ENCODE peak calls at places on chromosomes 11 and 22, in six cellular contexts. One of them, this sample, is unnamed.

GRCh38 chr22:28441720-28442263 is 237.8 kb downstream of the TTC28 start:
- DNase-seq in IMR-90: no peak
- DNase-seq in OCI-LY7: no peak
- DNase-seq in endothelial cell of umbilical vein: peak; percentile 9
- DNase-seq in MM.1S: no peak
- DNase-seq in PC-3: no peak
- DNase-seq in this sample: no peak

GRCh38 chr11:74204692-74205091 is 33.6 kb downstream of the PPME1 start:
- DNase-seq in IMR-90: no peak
- DNase-seq in OCI-LY7: no peak
- DNase-seq in endothelial cell of umbilical vein: no peak
- DNase-seq in MM.1S: no peak
- DNase-seq in PC-3: no peak
- DNase-seq in this sample: no peak

GRCh38 chr11:20131744-20132666 is 28.3 kb downstream of the DBX1 start:
- DNase-seq in IMR-90: peak; percentile 55
- DNase-seq in OCI-LY7: peak; percentile 17
- DNase-seq in endothelial cell of umbilical vein: peak; percentile 64
- DNase-seq in MM.1S: peak; percentile 45
- DNase-seq in PC-3: peak; percentile 72
- DNase-seq in this sample: peak; percentile 63

GRCh38 chr11:96869207-96869606 is 479.4 kb downstream of the JRKL start:
- DNase-seq in IMR-90: no peak
- DNase-seq in OCI-LY7: no peak
- DNase-seq in endothelial cell of umbilical vein: no peak
- DNase-seq in MM.1S: no peak
- DNase-seq in PC-3: peak; percentile 9
- DNase-seq in this sample: peak; percentile 66

GRCh38 chr11:15716550-15716949 is 601.8 kb downstream of the INSC start:
- DNase-seq in IMR-90: peak; percentile 89
- DNase-seq in OCI-LY7: no peak
- DNase-seq in endothelial cell of umbilical vein: no peak
- DNase-seq in MM.1S: no peak
- DNase-seq in PC-3: peak; percentile 3
- DNase-seq in this sample: peak; percentile 39

GRCh38 chr11:115930886-115931537 is 426.8 kb upstream of the CADM1 start:
- DNase-seq in IMR-90: no peak
- DNase-seq in OCI-LY7: peak; percentile 81
- DNase-seq in endothelial cell of umbilical vein: no peak
- DNase-seq in MM.1S: peak; percentile 81
- DNase-seq in PC-3: no peak
- DNase-seq in this sample: no peak

GRCh38 chr11:68946416-68947090 is 34.2 kb downstream of the MRGPRD start:
- DNase-seq in IMR-90: peak; percentile 89
- DNase-seq in OCI-LY7: no peak
- DNase-seq in endothelial cell of umbilical vein: peak; percentile 53
- DNase-seq in MM.1S: no peak
- DNase-seq in PC-3: peak; percentile 12
- DNase-seq in this sample: peak; percentile 92

GRCh38 chr22:42368379-42369249 is 63.6 kb downstream of the NFAM1 start:
- DNase-seq in IMR-90: no peak
- DNase-seq in OCI-LY7: no peak
- DNase-seq in endothelial cell of umbilical vein: no peak
- DNase-seq in MM.1S: no peak
- DNase-seq in PC-3: no peak
- DNase-seq in this sample: no peak

GRCh38 chr11:120390585-120390922 is 54.3 kb downstream of the ARHGEF12 start:
- DNase-seq in IMR-90: no peak
- DNase-seq in OCI-LY7: no peak
- DNase-seq in endothelial cell of umbilical vein: peak; percentile 22
- DNase-seq in MM.1S: no peak
- DNase-seq in PC-3: no peak
- DNase-seq in this sample: no peak

GRCh38 chr11:28528217-28528616 is 420.0 kb downstream of the METTL15 start:
- DNase-seq in IMR-90: no peak
- DNase-seq in OCI-LY7: no peak
- DNase-seq in endothelial cell of umbilical vein: no peak
- DNase-seq in MM.1S: no peak
- DNase-seq in PC-3: no peak
- DNase-seq in this sample: no peak

GRCh38 chr11:72497731-72498130 is 63.4 kb upstream of the CLPB start:
- DNase-seq in IMR-90: no peak
- DNase-seq in OCI-LY7: no peak
- DNase-seq in endothelial cell of umbilical vein: no peak
- DNase-seq in MM.1S: no peak
- DNase-seq in PC-3: no peak
- DNase-seq in this sample: no peak

GRCh38 chr11:57097149-57097548 is 84.6 kb upstream of the LRRC55 start:
- DNase-seq in IMR-90: no peak
- DNase-seq in OCI-LY7: no peak
- DNase-seq in endothelial cell of umbilical vein: no peak
- DNase-seq in MM.1S: no peak
- DNase-seq in PC-3: no peak
- DNase-seq in this sample: no peak

GRCh38 chr11:102328748-102329147 is 11.5 kb downstream of the BIRC3 start:
- DNase-seq in IMR-90: no peak
- DNase-seq in OCI-LY7: no peak
- DNase-seq in endothelial cell of umbilical vein: no peak
- DNase-seq in MM.1S: no peak
- DNase-seq in PC-3: no peak
- DNase-seq in this sample: no peak

GRCh38 chr11:43802509-43802908 is 78.1 kb upstream of the ALKBH3 start:
- DNase-seq in IMR-90: peak; percentile 16
- DNase-seq in OCI-LY7: peak; percentile 16
- DNase-seq in endothelial cell of umbilical vein: peak; percentile 12
- DNase-seq in MM.1S: peak; percentile 22
- DNase-seq in PC-3: peak; percentile 20
- DNase-seq in this sample: peak; percentile 30

GRCh38 chr22:25125693-25126357 is 73.8 kb upstream of the CRYBB3 start:
- DNase-seq in IMR-90: no peak
- DNase-seq in OCI-LY7: no peak
- DNase-seq in endothelial cell of umbilical vein: no peak
- DNase-seq in MM.1S: no peak
- DNase-seq in PC-3: no peak
- DNase-seq in this sample: no peak

GRCh38 chr11:83292709-83293435 is 6.7 kb upstream of the CCDC90B start:
- DNase-seq in IMR-90: peak; percentile 73
- DNase-seq in OCI-LY7: peak; percentile 75
- DNase-seq in endothelial cell of umbilical vein: peak; percentile 46
- DNase-seq in MM.1S: peak; percentile 72
- DNase-seq in PC-3: peak; percentile 84
- DNase-seq in this sample: peak; percentile 76

GRCh38 chr11:111602865-111603632 is 800 bp downstream of the SIK2 start:
- DNase-seq in IMR-90: peak; percentile 43
- DNase-seq in OCI-LY7: peak; percentile 64
- DNase-seq in endothelial cell of umbilical vein: no peak
- DNase-seq in MM.1S: peak; percentile 22
- DNase-seq in PC-3: peak; percentile 40
- DNase-seq in this sample: peak; percentile 63

GRCh38 chr22:48743601-48744282 is 1083.9 kb downstream of the BRD1 start:
- DNase-seq in IMR-90: no peak
- DNase-seq in OCI-LY7: no peak
- DNase-seq in endothelial cell of umbilical vein: no peak
- DNase-seq in MM.1S: no peak
- DNase-seq in PC-3: no peak
- DNase-seq in this sample: no peak

GRCh38 chr11:854601-855342 is 12.1 kb downstream of the TSPAN4 start:
- DNase-seq in IMR-90: no peak
- DNase-seq in OCI-LY7: no peak
- DNase-seq in endothelial cell of umbilical vein: no peak
- DNase-seq in MM.1S: no peak
- DNase-seq in PC-3: no peak
- DNase-seq in this sample: no peak

GRCh38 chr11:853682-854448 is 11.2 kb downstream of the TSPAN4 start:
- DNase-seq in IMR-90: no peak
- DNase-seq in OCI-LY7: no peak
- DNase-seq in endothelial cell of umbilical vein: no peak
- DNase-seq in MM.1S: no peak
- DNase-seq in PC-3: no peak
- DNase-seq in this sample: no peak

GRCh38 chr11:850777-851762 is 8.4 kb downstream of the TSPAN4 start:
- DNase-seq in IMR-90: no peak
- DNase-seq in OCI-LY7: peak; percentile 36
- DNase-seq in endothelial cell of umbilical vein: no peak
- DNase-seq in MM.1S: no peak
- DNase-seq in PC-3: no peak
- DNase-seq in this sample: no peak

GRCh38 chr11:855343-855674 is 12.7 kb downstream of the TSPAN4 start:
- DNase-seq in IMR-90: no peak
- DNase-seq in OCI-LY7: no peak
- DNase-seq in endothelial cell of umbilical vein: no peak
- DNase-seq in MM.1S: no peak
- DNase-seq in PC-3: no peak
- DNase-seq in this sample: no peak

GRCh38 chr11:852762-853161 is 10.1 kb downstream of the TSPAN4 start:
- DNase-seq in IMR-90: no peak
- DNase-seq in OCI-LY7: no peak
- DNase-seq in endothelial cell of umbilical vein: no peak
- DNase-seq in MM.1S: no peak
- DNase-seq in PC-3: no peak
- DNase-seq in this sample: no peak
- H3K4me1 ChIP-seq in IMR-90: peaks cover 18% of the 10 kb centered on the region
- H3K4me1 ChIP-seq in OCI-LY7: peaks cover 19% of the 10 kb centered on the region
- H3K4me1 ChIP-seq in endothelial cell of umbilical vein: peaks cover 5% of the 10 kb centered on the region
- H3K4me1 ChIP-seq in MM.1S: peaks cover 4% of the 10 kb centered on the region
- H3K4me1 ChIP-seq in PC-3: no peaks in the 10 kb centered on the region
- H3K4me1 ChIP-seq in this sample: peaks cover 15% of the 10 kb centered on the region

DNA sequence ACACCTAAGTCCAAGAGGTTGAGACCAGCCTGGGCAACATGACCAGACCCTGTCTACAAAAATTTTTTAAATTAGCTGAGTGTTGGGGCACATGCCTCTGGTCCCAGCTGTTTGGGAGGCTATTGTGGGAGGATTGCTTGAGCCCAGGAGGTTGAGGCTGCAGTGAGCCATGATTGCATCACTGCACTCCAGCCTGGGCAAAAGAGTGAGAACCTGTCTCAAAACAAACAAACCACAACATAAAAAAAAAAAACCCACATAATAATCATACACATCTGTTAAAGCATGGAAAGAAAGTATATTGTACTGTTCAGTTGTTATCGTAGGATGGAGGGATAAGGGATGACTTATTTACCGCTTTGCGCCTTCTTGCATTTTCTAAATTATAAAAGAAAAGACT is 35.9 kb upstream of the GRK2 start:
- DNase-seq in IMR-90: no peak
- DNase-seq in OCI-LY7: no peak
- DNase-seq in endothelial cell of umbilical vein: no peak
- DNase-seq in MM.1S: no peak
- DNase-seq in PC-3: peak; percentile 54
- DNase-seq in this sample: no peak
- H3K4me2 ChIP-seq in IMR-90: no peak overlapping the region
- H3K4me2 ChIP-seq in OCI-LY7: no peak overlapping the region
- H3K4me2 ChIP-seq in endothelial cell of umbilical vein: no peak overlapping the region
- H3K4me2 ChIP-seq in MM.1S: no peak overlapping the region
- H3K4me2 ChIP-seq in PC-3: no peak overlapping the region
- H3K4me2 ChIP-seq in this sample: no peak overlapping the region

GRCh38 chr22:40001104-40001503 is 6.3 kb downstream of the FAM83F start:
- DNase-seq in IMR-90: no peak
- DNase-seq in OCI-LY7: no peak
- DNase-seq in endothelial cell of umbilical vein: no peak
- DNase-seq in MM.1S: no peak
- DNase-seq in PC-3: no peak
- DNase-seq in this sample: no peak

GRCh38 chr22:39997939-39998726 is 3.4 kb downstream of the FAM83F start:
- DNase-seq in IMR-90: peak; percentile 36
- DNase-seq in OCI-LY7: no peak
- DNase-seq in endothelial cell of umbilical vein: peak; percentile 48
- DNase-seq in MM.1S: no peak
- DNase-seq in PC-3: peak; percentile 61
- DNase-seq in this sample: peak; percentile 47

GRCh38 chr22:40000171-40000570 is 5.4 kb downstream of the FAM83F start:
- DNase-seq in IMR-90: no peak
- DNase-seq in OCI-LY7: no peak
- DNase-seq in endothelial cell of umbilical vein: no peak
- DNase-seq in MM.1S: no peak
- DNase-seq in PC-3: no peak
- DNase-seq in this sample: no peak

GRCh38 chr22:39997421-39997820 is 2.7 kb downstream of the FAM83F start:
- DNase-seq in IMR-90: no peak
- DNase-seq in OCI-LY7: no peak
- DNase-seq in endothelial cell of umbilical vein: no peak
- DNase-seq in MM.1S: no peak
- DNase-seq in PC-3: no peak
- DNase-seq in this sample: no peak

DNA sequence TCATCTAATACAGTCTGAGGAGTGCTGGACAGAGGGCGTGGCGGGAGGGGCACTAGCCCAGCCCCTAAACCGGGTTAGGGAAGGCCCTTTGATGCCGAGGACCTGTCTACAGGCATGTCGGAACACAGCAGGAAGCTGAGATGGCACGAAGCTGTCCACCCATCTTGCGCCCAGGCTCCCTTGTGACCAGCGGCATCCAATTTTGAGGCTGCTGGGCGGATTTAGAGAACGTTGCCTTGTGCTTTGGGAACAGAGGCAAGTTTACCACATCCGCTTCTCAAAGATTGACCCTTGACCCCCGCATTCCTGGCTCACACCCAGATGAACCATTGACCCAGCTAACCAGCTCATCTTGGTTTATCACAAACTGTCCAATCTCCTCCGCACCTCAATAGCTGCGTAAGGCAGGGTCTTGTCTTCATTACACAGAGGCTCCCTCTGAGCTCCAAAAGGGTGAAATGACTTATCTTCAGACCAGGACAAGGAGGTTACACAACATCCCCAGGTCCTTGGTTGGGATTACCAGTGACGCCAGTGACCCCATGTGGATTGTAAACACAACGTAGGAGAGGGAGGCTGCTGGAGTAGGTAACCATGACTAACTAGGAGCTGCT is 4.5 kb downstream of the FAM83F start:
- DNase-seq in IMR-90: peak; percentile 84
- DNase-seq in OCI-LY7: peak; percentile 20
- DNase-seq in endothelial cell of umbilical vein: no peak
- DNase-seq in MM.1S: no peak
- DNase-seq in PC-3: no peak
- DNase-seq in this sample: peak; percentile 50
- H3K4me1 ChIP-seq in IMR-90: peaks cover 4% of the 10 kb centered on the region
- H3K4me1 ChIP-seq in OCI-LY7: no peaks in the 10 kb centered on the region
- H3K4me1 ChIP-seq in endothelial cell of umbilical vein: no peaks in the 10 kb centered on the region
- H3K4me1 ChIP-seq in MM.1S: no peaks in the 10 kb centered on the region
- H3K4me1 ChIP-seq in PC-3: peaks cover 28% of the 10 kb centered on the region
- H3K4me1 ChIP-seq in this sample: no peaks in the 10 kb centered on the region

DNA sequence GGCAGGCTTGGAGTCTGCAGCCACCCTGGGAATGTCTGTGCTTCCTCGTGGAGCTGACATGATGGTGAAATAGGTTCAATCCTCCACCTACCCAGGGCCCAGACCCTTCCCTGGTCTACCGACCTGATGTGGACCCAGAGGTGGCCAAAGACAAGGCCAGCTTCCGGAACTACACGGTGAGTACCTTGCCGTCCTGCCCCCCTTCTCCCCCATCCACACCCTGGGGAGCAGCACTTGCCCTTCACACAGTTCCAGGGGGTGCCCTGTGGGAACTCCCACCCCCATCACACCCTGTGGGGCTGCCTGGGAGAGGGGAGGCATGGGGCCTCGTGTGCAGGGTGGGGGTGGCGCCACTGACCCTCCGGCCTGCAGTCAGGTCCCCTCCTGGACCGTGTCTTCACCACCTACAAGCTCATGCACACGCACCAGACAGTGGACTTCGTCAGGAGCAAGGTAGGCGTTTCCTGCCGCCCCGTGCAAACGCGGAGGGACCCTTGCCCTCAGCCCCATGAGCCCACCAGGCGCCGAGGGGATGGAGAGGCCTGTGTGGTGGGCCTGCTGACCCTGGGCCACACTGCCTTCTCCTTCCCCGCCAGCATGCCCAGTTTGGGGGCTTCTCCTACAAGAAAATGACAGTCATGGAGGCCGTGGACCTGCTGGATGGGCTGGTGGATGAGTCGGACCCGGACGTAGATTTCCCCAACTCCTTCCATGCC is 789 bp downstream of the MIOX start:
- DNase-seq in IMR-90: no peak
- DNase-seq in OCI-LY7: no peak
- DNase-seq in endothelial cell of umbilical vein: no peak
- DNase-seq in MM.1S: no peak
- DNase-seq in PC-3: no peak
- DNase-seq in this sample: no peak
- H3K4me2 ChIP-seq in IMR-90: no peak overlapping the region
- H3K4me2 ChIP-seq in OCI-LY7: no peak overlapping the region
- H3K4me2 ChIP-seq in endothelial cell of umbilical vein: no peak overlapping the region
- H3K4me2 ChIP-seq in MM.1S: peak overlapping the region; percentile 0
- H3K4me2 ChIP-seq in PC-3: no peak overlapping the region
- H3K4me2 ChIP-seq in this sample: no peak overlapping the region